ENCODE peak calls at places on chromosomes 12 and 14, in six cellular contexts. P is mucosa of gallbladder, R is T-helper 22 cell, Q is NCI-H2171, M is DMS 273 treated with DMSO at 0.1 percent for 48 hours, A is upper lobe of right lung. W is an unnamed sample.

GRCh38 chr14:23729720-23730387 is 93.7 kb downstream of the DHRS2 start:
- DNase-seq in A (no peak), P (no peak), M (no peak), Q (no peak), R (no peak), W (no peak)

GRCh38 chr12:4685317-4685716 is 34.9 kb upstream of the GALNT8 start:
- DNase-seq in A (no peak), R (no peak), M (no peak), P (no peak), Q (no peak), W (no peak)

GRCh38 chr14:61444215-61444768 is 122.9 kb downstream of the PRKCH start:
- DNase-seq in M (no peak), P (no peak), Q (no peak), R (peak), A (no peak), W (peak)

GRCh38 chr14:99754141-99755067 is 38.8 kb upstream of the EML1 start:
- DNase-seq in R (no peak), P (no peak), M (no peak), A (peak), Q (no peak), W (no peak)

GRCh38 chr12:117986705-117987469 is 18.1 kb upstream of the KSR2 start:
- DNase-seq in A (no peak), Q (no peak), P (no peak), M (no peak), R (no peak), W (no peak)

GRCh38 chr12:76470028-76470939 is 89.3 kb downstream of the OSBPL8 start:
- DNase-seq in Q (no peak), M (no peak), P (no peak), R (no peak), A (no peak), W (no peak)

GRCh38 chr12:26195250-26195640 is at the start of gene SSPN:
- DNase-seq in M (no peak), A (peak), P (peak), R (no peak), Q (peak), W (no peak)

GRCh38 chr12:14999421-15000047 is 26.7 kb downstream of the PDE6H start:
- DNase-seq in P (peak), A (no peak), R (no peak), M (no peak), Q (no peak), W (no peak)

GRCh38 chr12:30251546-30251945 is 444.1 kb downstream of the IPO8 start:
- DNase-seq in P (no peak), A (no peak), R (no peak), Q (no peak), M (no peak), W (no peak)

GRCh38 chr14:93926873-93927571 is at the start of gene FAM181A:
- DNase-seq in R (no peak), M (no peak), Q (no peak), A (peak), P (no peak), W (no peak)

GRCh38 chr14:32345311-32345771 is 16.2 kb downstream of the AKAP6 start:
- DNase-seq in M (no peak), Q (no peak), P (peak), A (no peak), R (no peak), W (no peak)

GRCh38 chr12:71135077-71135811 is 22.6 kb downstream of the TSPAN8 start:
- DNase-seq in P (no peak), A (no peak), M (no peak), R (no peak), Q (no peak), W (no peak)

GRCh38 chr12:89657090-89657489 is 51.5 kb downstream of the ATP2B1 start:
- DNase-seq in Q (no peak), R (no peak), P (no peak), A (no peak), M (no peak), W (no peak)

GRCh38 chr14:104865631-104866441 is 768 bp downstream of the CEP170B start:
- DNase-seq in P (peak), A (peak), R (no peak), M (no peak), Q (no peak), W (peak)

GRCh38 chr12:64610092-64610659 is at the start of gene RASSF3:
- DNase-seq in P (peak), M (no peak), A (peak), R (peak), Q (peak), W (peak)

GRCh38 chr12:76558684-76559276 is 791 bp downstream of the OSBPL8 start:
- DNase-seq in Q (peak), A (peak), P (peak), R (peak), M (no peak), W (peak)

GRCh38 chr14:71686677-71687076 is 245.6 kb upstream of the RGS6 start:
- DNase-seq in P (no peak), A (no peak), Q (no peak), R (no peak), M (no peak), W (no peak)

GRCh38 chr12:6104027-6104426 is 20.4 kb downstream of the VWF start:
- DNase-seq in Q (peak), P (no peak), M (no peak), A (no peak), R (no peak), W (no peak)

GRCh38 chr14:101499513-101499912 is 61.8 kb upstream of the DIO3 start:
- DNase-seq in P (no peak), Q (no peak), M (no peak), R (no peak), A (no peak), W (no peak)

GRCh38 chr12:27766587-27766986 is 13.4 kb upstream of the KLHL42 start:
- DNase-seq in M (no peak), A (no peak), Q (no peak), P (no peak), R (no peak), W (no peak)

GRCh38 chr12:23169012-23170003 is 544.3 kb downstream of the ETNK1 start:
- DNase-seq in P (no peak), A (no peak), M (no peak), R (no peak), Q (no peak), W (no peak)

GRCh38 chr12:88142610-88142991 is 494 bp downstream of the TMTC3 start:
- DNase-seq in A (peak), Q (no peak), M (no peak), R (no peak), P (peak), W (no peak)

GRCh38 chr12:25734529-25735180 is 181.6 kb upstream of the LMNTD1 start:
- DNase-seq in Q (no peak), R (no peak), P (no peak), M (no peak), A (no peak), W (no peak)

GRCh38 chr12:6921539-6921938 is 6.2 kb upstream of the ATN1 start:
- DNase-seq in Q (no peak), R (no peak), A (no peak), P (no peak), M (no peak), W (no peak)

GRCh38 chr14:61106627-61107147 is 125.6 kb downstream of the SLC38A6 start:
- DNase-seq in Q (no peak), P (no peak), M (no peak), A (no peak), R (no peak), W (no peak)

GRCh38 chr12:50690923-50691322 is 73.0 kb upstream of the ATF1 start:
- DNase-seq in A (no peak), P (no peak), R (no peak), M (no peak), Q (no peak), W (no peak)